ENCODE peak calls at places on chromosomes 1 and 21, in four cellular contexts. One of them, this sample, is unnamed.

GRCh38 chr1:84078108-84078823 is 65.8 kb upstream of the PRKACB start:
- DNase-seq in H1: no peak
- DNase-seq in GM12878: no peak
- DNase-seq in HepG2: no peak
- DNase-seq in this sample: no peak

GRCh38 chr1:52636701-52637695 is 4.0 kb downstream of the SHISAL2A start:
- DNase-seq in H1: no peak
- DNase-seq in GM12878: peak
- DNase-seq in HepG2: no peak
- DNase-seq in this sample: no peak

GRCh38 chr1:31054349-31054748 is 11.2 kb downstream of the PUM1 start:
- DNase-seq in H1: no peak
- DNase-seq in GM12878: no peak
- DNase-seq in HepG2: no peak
- DNase-seq in this sample: no peak

GRCh38 chr1:204751883-204752687 is 66.5 kb upstream of the LRRN2 start:
- DNase-seq in H1: peak
- DNase-seq in GM12878: no peak
- DNase-seq in HepG2: peak
- DNase-seq in this sample: no peak

GRCh38 chr1:179121159-179121938 is 39.5 kb downstream of the TOR3A start:
- DNase-seq in H1: no peak
- DNase-seq in GM12878: no peak
- DNase-seq in HepG2: peak
- DNase-seq in this sample: peak

GRCh38 chr1:15985611-15986272 is 9.8 kb upstream of the ZBTB17 start:
- DNase-seq in H1: no peak
- DNase-seq in GM12878: no peak
- DNase-seq in HepG2: peak
- DNase-seq in this sample: no peak

GRCh38 chr1:54199151-54199764 is 572 bp downstream of the CYB5RL start:
- DNase-seq in H1: no peak
- DNase-seq in GM12878: no peak
- DNase-seq in HepG2: peak
- DNase-seq in this sample: no peak

GRCh38 chr1:198880818-198881597 is 242.2 kb downstream of the PTPRC start:
- DNase-seq in H1: no peak
- DNase-seq in GM12878: no peak
- DNase-seq in HepG2: peak
- DNase-seq in this sample: no peak

GRCh38 chr1:205587576-205587975 is 44.2 kb downstream of the ELK4 start:
- DNase-seq in H1: no peak
- DNase-seq in GM12878: no peak
- DNase-seq in HepG2: no peak
- DNase-seq in this sample: no peak

GRCh38 chr1:145990249-145991097 is 5.9 kb downstream of the TXNIP start:
- DNase-seq in H1: no peak
- DNase-seq in GM12878: no peak
- DNase-seq in HepG2: peak
- DNase-seq in this sample: no peak

GRCh38 chr1:88998716-88999115 is 6.3 kb upstream of the KYAT3 start:
- DNase-seq in H1: no peak
- DNase-seq in GM12878: no peak
- DNase-seq in HepG2: peak
- DNase-seq in this sample: peak

GRCh38 chr1:111203681-111204210 is 3.3 kb upstream of the DENND2D start:
- DNase-seq in H1: no peak
- DNase-seq in GM12878: peak
- DNase-seq in HepG2: no peak
- DNase-seq in this sample: no peak

GRCh38 chr1:8816831-8817412 is 518 bp downstream of the RERE start:
- DNase-seq in H1: no peak
- DNase-seq in GM12878: peak
- DNase-seq in HepG2: no peak
- DNase-seq in this sample: no peak

GRCh38 chr1:200143347-200143746 is 115.8 kb downstream of the NR5A2 start:
- DNase-seq in H1: no peak
- DNase-seq in GM12878: no peak
- DNase-seq in HepG2: no peak
- DNase-seq in this sample: no peak

GRCh38 chr1:61921435-61921834 is 179.2 kb downstream of the PATJ start:
- DNase-seq in H1: no peak
- DNase-seq in GM12878: no peak
- DNase-seq in HepG2: no peak
- DNase-seq in this sample: no peak

GRCh38 chr1:161439280-161440232 is 65.7 kb upstream of the FCGR2A start:
- DNase-seq in H1: peak
- DNase-seq in GM12878: no peak
- DNase-seq in HepG2: no peak
- DNase-seq in this sample: no peak

GRCh38 chr1:22533244-22533643 is 30.0 kb upstream of the EPHA8 start:
- DNase-seq in H1: no peak
- DNase-seq in GM12878: no peak
- DNase-seq in HepG2: no peak
- DNase-seq in this sample: no peak

GRCh38 chr1:235051521-235051920 is 77.1 kb downstream of the TOMM20 start:
- DNase-seq in H1: no peak
- DNase-seq in GM12878: no peak
- DNase-seq in HepG2: no peak
- DNase-seq in this sample: no peak

GRCh38 chr21:27647921-27648320 is 681.0 kb upstream of the ADAMTS5 start:
- DNase-seq in H1: no peak
- DNase-seq in GM12878: no peak
- DNase-seq in HepG2: no peak
- DNase-seq in this sample: no peak

GRCh38 chr1:172394167-172394751 is 26.2 kb upstream of the C1orf105 start:
- DNase-seq in H1: no peak
- DNase-seq in GM12878: peak
- DNase-seq in HepG2: peak
- DNase-seq in this sample: no peak

GRCh38 chr21:41689289-41689583 is 77.6 kb downstream of the RIPK4 start:
- DNase-seq in H1: no peak
- DNase-seq in GM12878: no peak
- DNase-seq in HepG2: no peak
- DNase-seq in this sample: no peak

GRCh38 chr21:41692216-41692615 is 74.6 kb downstream of the RIPK4 start:
- DNase-seq in H1: no peak
- DNase-seq in GM12878: no peak
- DNase-seq in HepG2: no peak
- DNase-seq in this sample: no peak

GRCh38 chr21:41687633-41688032 is 79.2 kb downstream of the RIPK4 start:
- DNase-seq in H1: no peak
- DNase-seq in GM12878: no peak
- DNase-seq in HepG2: no peak
- DNase-seq in this sample: no peak

GRCh38 chr21:41695513-41695912 is 71.3 kb downstream of the RIPK4 start:
- DNase-seq in H1: no peak
- DNase-seq in GM12878: no peak
- DNase-seq in HepG2: no peak
- DNase-seq in this sample: no peak

DNA sequence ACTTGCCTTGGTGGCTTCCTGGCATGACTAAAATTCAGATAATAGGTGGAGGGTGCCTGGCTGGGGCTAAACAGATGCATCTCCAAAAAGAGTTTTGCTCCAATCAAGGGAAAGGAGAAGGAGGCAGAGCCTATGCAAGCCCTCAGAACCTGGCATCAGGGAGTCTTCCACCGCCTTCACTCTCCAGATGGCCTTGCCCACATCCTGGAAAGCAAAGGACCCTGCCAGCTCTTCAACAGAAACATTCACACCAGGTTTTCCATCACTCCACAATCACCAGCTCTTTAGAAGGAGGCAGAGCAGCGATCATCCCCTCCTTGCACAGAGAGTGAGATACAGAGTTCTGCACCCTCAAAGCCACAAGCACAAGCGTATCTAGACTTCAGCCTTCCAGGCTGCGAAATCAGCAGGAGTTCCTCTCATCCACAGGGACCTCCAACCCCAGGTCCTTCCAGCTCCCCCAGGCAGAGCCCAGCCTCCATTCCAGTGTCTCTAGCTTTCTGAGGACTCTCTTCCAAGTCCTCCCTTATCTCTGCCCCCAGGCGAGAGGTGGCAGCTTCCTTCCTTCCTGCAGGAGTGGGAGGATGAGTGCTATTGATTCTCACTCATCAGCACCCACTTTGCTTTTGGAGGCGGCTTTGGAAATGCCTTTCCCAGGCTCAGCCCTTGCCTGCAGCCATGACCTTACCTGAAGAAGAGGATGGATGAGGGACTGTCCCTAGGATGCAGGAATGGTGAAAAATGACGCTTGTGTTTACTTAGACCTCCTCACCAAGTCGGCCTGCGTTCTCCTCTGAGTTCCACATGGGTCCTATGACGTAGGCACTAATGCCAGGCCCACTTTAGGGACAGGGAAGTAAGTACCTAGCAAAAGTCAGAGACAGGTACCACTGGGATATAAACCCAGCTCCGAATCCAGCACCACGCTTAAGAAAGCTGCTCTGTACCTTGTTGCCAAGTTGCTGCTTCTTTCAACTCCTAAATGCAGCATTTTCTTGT is 75.3 kb downstream of the RIPK4 start:
- DNase-seq in H1: no peak
- DNase-seq in GM12878: no peak
- DNase-seq in HepG2: no peak
- DNase-seq in this sample: no peak
- TF ChIP-seq SUZ12 in H1: no peak
- TF ChIP-seq SUZ12 in GM12878: no peak
- TF ChIP-seq SUZ12 in HepG2: no peak
- TF ChIP-seq SUZ12 in this sample: no peak

DNA sequence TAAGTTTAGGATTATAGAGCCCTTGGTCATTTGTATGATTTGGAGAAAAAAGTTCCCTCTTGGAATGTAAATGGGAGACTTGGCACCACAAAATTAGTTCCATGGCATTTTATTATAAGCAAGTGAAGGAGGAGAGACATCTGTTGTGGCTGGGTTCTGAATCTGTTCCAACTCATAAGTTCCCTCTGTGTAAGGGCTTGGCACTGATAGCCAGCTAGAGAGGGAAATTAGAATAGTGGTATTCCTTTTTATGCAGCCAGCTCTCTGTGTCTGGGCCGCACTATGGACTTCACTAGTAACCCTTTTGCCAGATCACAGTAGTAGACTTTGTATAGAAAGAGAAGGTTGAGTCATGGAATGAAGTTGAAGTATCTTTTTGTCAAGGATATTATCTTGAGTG is 31.1 kb downstream of the GNAI3 start:
- DNase-seq in H1: no peak
- DNase-seq in GM12878: no peak
- DNase-seq in HepG2: no peak
- DNase-seq in this sample: no peak
- TF ChIP-seq YY1 in H1: no peak
- TF ChIP-seq YY1 in GM12878: no peak
- TF ChIP-seq YY1 in HepG2: no peak
- TF ChIP-seq YY1 in this sample: no peak

GRCh38 chr1:55275976-55276375 is 60.8 kb upstream of the USP24 start:
- DNase-seq in H1: no peak
- DNase-seq in GM12878: no peak
- DNase-seq in HepG2: no peak
- DNase-seq in this sample: no peak

GRCh38 chr1:55278378-55278777 is 63.2 kb upstream of the USP24 start:
- DNase-seq in H1: no peak
- DNase-seq in GM12878: no peak
- DNase-seq in HepG2: peak
- DNase-seq in this sample: no peak

GRCh38 chr1:55276671-55277376 is 61.7 kb upstream of the USP24 start:
- DNase-seq in H1: no peak
- DNase-seq in GM12878: no peak
- DNase-seq in HepG2: no peak
- DNase-seq in this sample: no peak

GRCh38 chr1:55279627-55280026 is 64.5 kb upstream of the USP24 start:
- DNase-seq in H1: no peak
- DNase-seq in GM12878: no peak
- DNase-seq in HepG2: no peak
- DNase-seq in this sample: no peak

DNA sequence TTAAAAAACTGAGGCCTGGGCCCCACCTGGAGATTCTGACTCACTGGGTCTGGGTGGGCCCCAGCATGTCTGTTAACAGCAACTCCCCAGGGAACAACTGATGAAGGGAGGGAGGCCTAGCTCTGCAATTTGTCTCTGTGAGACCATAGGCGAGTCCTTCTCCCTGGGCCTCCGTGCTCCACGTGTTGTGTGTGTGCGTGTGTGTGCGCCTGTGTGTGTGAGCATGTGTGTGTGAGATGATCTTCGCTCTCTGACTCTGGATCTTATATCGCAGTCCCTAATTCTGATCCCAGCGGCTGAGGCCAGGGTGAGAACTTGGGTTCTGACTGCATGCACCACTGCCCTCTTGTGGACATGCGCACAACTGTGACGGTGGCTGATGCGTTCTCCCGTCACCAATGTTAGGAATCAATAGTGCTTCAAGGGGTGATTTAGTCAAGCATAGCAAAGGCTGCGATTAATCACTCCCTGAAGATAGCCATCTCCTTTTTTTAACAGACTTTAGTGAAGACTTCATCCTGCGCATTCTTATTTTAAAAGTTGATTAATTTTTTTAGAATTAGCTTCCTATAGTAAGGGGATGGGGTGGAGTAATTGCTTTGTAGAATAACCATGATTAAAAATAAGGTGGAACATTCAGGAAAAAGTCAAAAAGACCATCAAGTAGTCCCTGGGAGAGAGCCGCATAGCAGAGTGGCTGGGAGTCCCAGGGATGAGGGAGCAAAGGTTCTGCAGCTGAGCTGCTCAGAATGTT is 62.4 kb upstream of the USP24 start:
- DNase-seq in H1: peak
- DNase-seq in GM12878: peak
- DNase-seq in HepG2: peak
- DNase-seq in this sample: peak
- TF ChIP-seq ZNF274 in H1: no peak
- TF ChIP-seq ZNF274 in GM12878: no peak
- TF ChIP-seq ZNF274 in HepG2: no peak
- TF ChIP-seq ZNF274 in this sample: no peak

GRCh38 chr1:70718086-70718630 is 307.1 kb downstream of the CTH start:
- DNase-seq in H1: no peak
- DNase-seq in GM12878: no peak
- DNase-seq in HepG2: no peak
- DNase-seq in this sample: no peak

GRCh38 chr1:70717211-70717610 is 306.1 kb downstream of the CTH start:
- DNase-seq in H1: no peak
- DNase-seq in GM12878: no peak
- DNase-seq in HepG2: no peak
- DNase-seq in this sample: no peak

GRCh38 chr1:70719164-70719563 is 308.1 kb downstream of the CTH start:
- DNase-seq in H1: no peak
- DNase-seq in GM12878: no peak
- DNase-seq in HepG2: no peak
- DNase-seq in this sample: no peak

GRCh38 chr1:70717656-70718055 is 306.6 kb downstream of the CTH start:
- DNase-seq in H1: no peak
- DNase-seq in GM12878: no peak
- DNase-seq in HepG2: no peak
- DNase-seq in this sample: no peak

DNA sequence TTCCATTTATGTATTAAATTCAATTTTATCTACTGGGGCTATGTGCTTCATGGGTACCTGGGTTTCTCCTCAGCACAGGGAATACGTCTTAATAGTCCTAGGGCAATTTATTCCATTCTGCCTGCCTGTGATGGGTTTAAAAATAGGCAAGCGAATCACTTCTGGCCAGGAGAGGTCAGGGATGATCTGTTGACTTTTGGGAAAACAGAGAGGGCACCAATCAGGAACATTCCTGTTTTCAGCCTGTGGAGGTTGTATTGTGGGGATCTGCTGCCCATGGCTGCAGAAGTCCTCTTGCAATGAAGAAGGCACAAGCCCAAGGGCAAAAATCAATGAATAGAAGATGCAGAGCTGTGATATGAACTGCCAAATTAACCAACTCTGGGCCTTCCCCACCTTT is 303.1 kb downstream of the CTH start:
- DNase-seq in H1: no peak
- DNase-seq in GM12878: no peak
- DNase-seq in HepG2: no peak
- DNase-seq in this sample: peak
- TF ChIP-seq SUZ12 in H1: no peak
- TF ChIP-seq SUZ12 in GM12878: no peak
- TF ChIP-seq SUZ12 in HepG2: no peak
- TF ChIP-seq SUZ12 in this sample: no peak

This sample was measured in NT2/D1.